ENCODE peak calls at places on chromosome 2, in seven cellular contexts. W is NCI-H82; S is stimulated activated CD8-positive, alpha-beta memory T cell treated with anti-CD3 and anti-CD28 coated beads, Interleukin-15, amount 100 ng/mL, for 24 hours; K is midbrain; I is iPS DF 6.9; R is AG08396; A is activated CD8-positive, alpha-beta memory T cell treated with anti-CD3 and anti-CD28 coated beads, Interleukin-2, amount 50 U/mL, for 48 hours. T is an unnamed sample.

GRCh38 chr2:84249140-84249539 is 209.9 kb downstream of the SUCLG1 start:
- DNase-seq in S (no peak), A (no peak), I (no peak), R (no peak), W (no peak), K (no peak), T (no peak)

GRCh38 chr2:123993728-123994323 is 31.3 kb upstream of the CNTNAP5 start:
- DNase-seq in A (no peak), I (peak; percentile 43), K (peak; percentile 35), R (peak; percentile 7), S (no peak), W (peak; percentile 82), T (peak; percentile 22)

GRCh38 chr2:82675186-82675585 is 1783.9 kb downstream of the SUCLG1 start:
- DNase-seq in A (no peak), I (no peak), W (no peak), S (no peak), K (no peak), R (no peak), T (no peak)

GRCh38 chr2:161246301-161246700 is 61.9 kb upstream of the PSMD14 start:
- DNase-seq in R (no peak), S (no peak), I (no peak), A (no peak), K (no peak), W (peak; percentile 79), T (no peak)

GRCh38 chr2:136582631-136583205 is 182.6 kb upstream of the THSD7B start:
- DNase-seq in I (peak; percentile 2), A (peak; percentile 50), S (no peak), W (peak; percentile 9), R (peak; percentile 5), K (peak; percentile 0), T (peak; percentile 9)

GRCh38 chr2:99879481-99879880 is 262.9 kb downstream of the AFF3 start:
- DNase-seq in K (no peak), R (no peak), I (no peak), W (no peak), S (no peak), A (no peak), T (no peak)

GRCh38 chr2:146776589-146776988 is 1068.2 kb upstream of the ACVR2A start:
- DNase-seq in I (no peak), K (no peak), A (no peak), R (no peak), W (no peak), S (no peak), T (no peak)

GRCh38 chr2:28994074-28994473 is 13.0 kb downstream of the TOGARAM2 start:
- DNase-seq in S (no peak), W (no peak), A (no peak), I (no peak), R (no peak), K (no peak), T (no peak)

GRCh38 chr2:62505649-62506420 is at the start of gene TMEM17:
- DNase-seq in I (peak; percentile 72), S (peak; percentile 18), R (peak; percentile 91), K (peak; percentile 94), A (peak; percentile 81), W (peak; percentile 84), T (peak; percentile 90)

GRCh38 chr2:146124741-146125140 is 1604.8 kb upstream of the ZEB2 start:
- DNase-seq in W (peak; percentile 62), I (no peak), S (no peak), R (no peak), K (no peak), A (no peak), T (no peak)

GRCh38 chr2:204065571-204065970 is 129.0 kb downstream of the ICOS start:
- DNase-seq in I (no peak), S (no peak), A (no peak), R (no peak), W (no peak), K (no peak), T (no peak)

GRCh38 chr2:74447230-74447999 is 5.7 kb upstream of the RTKN start:
- DNase-seq in I (no peak), K (no peak), S (no peak), A (no peak), R (no peak), W (no peak), T (no peak)

GRCh38 chr2:151029406-151030157 is 232.1 kb downstream of the RBM43 start:
- DNase-seq in A (no peak), W (no peak), R (peak; percentile 19), I (no peak), K (no peak), S (no peak), T (no peak)

GRCh38 chr2:177489719-177490301 is 97.2 kb downstream of the AGPS start:
- DNase-seq in A (no peak), R (peak; percentile 19), K (peak; percentile 59), S (no peak), W (peak; percentile 75), I (no peak), T (peak; percentile 23)

GRCh38 chr2:235511751-235512698 is 18.2 kb downstream of the AGAP1 start:
- DNase-seq in W (no peak), K (no peak), I (no peak), A (no peak), R (no peak), S (no peak), T (no peak)

GRCh38 chr2:120887844-120888243 is 152.2 kb downstream of the GLI2 start:
- DNase-seq in W (no peak), S (no peak), I (no peak), A (no peak), K (no peak), R (no peak), T (no peak)

GRCh38 chr2:8453904-8454302 is 228.0 kb upstream of the ID2 start:
- DNase-seq in W (no peak), A (no peak), I (no peak), K (no peak), S (no peak), R (peak; percentile 38), T (no peak)

GRCh38 chr2:68253211-68254068 is 1.1 kb upstream of the PPP3R1 start:
- DNase-seq in W (peak; percentile 55), K (peak; percentile 9), A (no peak), I (no peak), S (no peak), R (no peak), T (peak; percentile 34)

GRCh38 chr2:1448009-1448408 is 34.7 kb downstream of the TPO start:
- DNase-seq in K (no peak), I (no peak), A (no peak), W (no peak), S (no peak), R (no peak), T (no peak)

GRCh38 chr2:120526047-120526562 is 180.2 kb downstream of the INHBB start:
- DNase-seq in K (no peak), R (no peak), I (no peak), S (no peak), W (no peak), A (no peak), T (no peak)

GRCh38 chr2:86610871-86611270 is 12.8 kb downstream of the RNF103 start:
- DNase-seq in W (no peak), S (no peak), I (no peak), R (no peak), A (no peak), K (no peak), T (no peak)

GRCh38 chr2:70807102-70807827 is 13.1 kb downstream of the CLEC4F start:
- DNase-seq in W (peak; percentile 82), A (no peak), S (no peak), I (no peak), K (no peak), R (no peak), T (no peak)

GRCh38 chr2:183803596-183803995 is 679.4 kb downstream of the NUP35 start:
- DNase-seq in A (no peak), S (no peak), W (no peak), I (no peak), K (no peak), R (no peak), T (no peak)

T was measured in SW480.